ENCODE peak calls at places on chromosomes 6 and 20, in nine cellular contexts. D, K, S, R, Z, C, L, T and X are unnamed samples.
A peak's percentile ranks its signal among the peaks of the same experiment; 100 is the strongest.

GRCh38 chr6:139583420-139583819 is 209.0 kb upstream of the CITED2 start:
- DNase-seq in L (no peak), S (no peak), K (no peak), C (no peak), T (no peak), D (no peak), R (no peak), Z (no peak), X (no peak)

GRCh38 chr6:146027586-146028249 is 1.1 kb upstream of the GRM1 start:
- DNase-seq in S (peak; percentile 27), L (no peak), R (no peak), Z (no peak), D (no peak), C (no peak), K (no peak), T (peak; percentile 2), X (peak; percentile 63)

GRCh38 chr20:24582373-24583168 is 113.1 kb downstream of the SYNDIG1 start:
- DNase-seq in S (no peak), K (no peak), D (no peak), Z (no peak), L (no peak), R (no peak), T (no peak), C (no peak), X (no peak)

GRCh38 chr6:74343804-74344203 is 647.8 kb downstream of the CD109 start:
- DNase-seq in S (no peak), R (peak; percentile 10), C (no peak), D (no peak), L (no peak), T (peak; percentile 31), K (peak; percentile 27), Z (no peak), X (no peak)

GRCh38 chr6:163460307-163460782 is 45.8 kb downstream of the QKI start:
- DNase-seq in T (peak; percentile 64), K (peak; percentile 43), S (no peak), Z (no peak), D (no peak), R (peak; percentile 55), C (no peak), L (no peak), X (no peak)

GRCh38 chr20:63187338-63188158 is 28.4 kb downstream of the YTHDF1 start:
- DNase-seq in T (no peak), R (no peak), S (no peak), D (no peak), K (no peak), C (no peak), Z (no peak), L (no peak), X (no peak)

GRCh38 chr6:133504761-133505160 is 263.6 kb downstream of the EYA4 start:
- DNase-seq in L (no peak), T (no peak), D (no peak), C (no peak), K (peak; percentile 27), R (no peak), Z (no peak), S (no peak), X (no peak)

GRCh38 chr6:121652223-121652622 is 216.8 kb downstream of the GJA1 start:
- DNase-seq in Z (no peak), K (no peak), R (no peak), L (no peak), D (no peak), S (no peak), C (no peak), T (no peak), X (no peak)

GRCh38 chr20:6828794-6829423 is 61.4 kb downstream of the BMP2 start:
- DNase-seq in R (peak; percentile 66), L (peak; percentile 2), Z (no peak), K (peak; percentile 72), C (peak; percentile 56), D (peak; percentile 1), S (peak; percentile 62), T (peak; percentile 53), X (peak; percentile 58)

GRCh38 chr6:168774381-168774780 is 333.4 kb downstream of the SMOC2 start:
- DNase-seq in L (no peak), R (no peak), D (no peak), Z (no peak), K (peak; percentile 22), S (no peak), T (peak; percentile 35), C (no peak), X (no peak)

GRCh38 chr20:39660251-39660650 is 698.1 kb downstream of the DHX35 start:
- DNase-seq in R (no peak), T (peak; percentile 59), Z (no peak), S (no peak), D (no peak), L (no peak), K (peak; percentile 10), C (no peak), X (no peak)

GRCh38 chr6:141077355-141078333 is 1055.1 kb upstream of the GJE1 start:
- DNase-seq in S (no peak), T (peak; percentile 26), D (no peak), C (peak; percentile 57), Z (no peak), R (peak; percentile 27), L (no peak), K (peak; percentile 18), X (peak; percentile 68)

GRCh38 chr6:115137910-115138309 is 795.1 kb upstream of the HS3ST5 start:
- DNase-seq in L (no peak), Z (no peak), K (no peak), T (no peak), R (no peak), D (no peak), C (no peak), S (no peak), X (no peak)

GRCh38 chr6:10809098-10809497 is 29.2 kb downstream of the MAK start:
- DNase-seq in C (no peak), S (no peak), T (no peak), L (no peak), D (no peak), R (no peak), K (no peak), Z (no peak), X (no peak)

GRCh38 chr20:3251806-3252205 is 12.8 kb upstream of the SLC4A11 start:
- DNase-seq in C (no peak), S (no peak), T (peak; percentile 36), Z (no peak), R (no peak), L (peak; percentile 47), D (no peak), K (peak; percentile 44), X (no peak)

GRCh38 chr20:57435498-57436222 is 44.5 kb downstream of the RBM38 start:
- DNase-seq in Z (no peak), S (peak; percentile 58), T (no peak), R (no peak), K (peak; percentile 52), C (no peak), D (peak; percentile 30), L (peak; percentile 60), X (peak; percentile 38)

GRCh38 chr20:62958388-62959100 is 6.0 kb downstream of the SLC17A9 start:
- DNase-seq in C (no peak), T (no peak), Z (no peak), L (no peak), K (no peak), S (no peak), R (no peak), D (no peak), X (no peak)

GRCh38 chr6:73395875-73396274 is 1.2 kb downstream of the DDX43 start:
- DNase-seq in S (no peak), T (no peak), K (no peak), L (no peak), C (no peak), R (no peak), Z (no peak), D (no peak), X (no peak)

GRCh38 chr6:119728935-119729334 is 379.4 kb upstream of the MAN1A1 start:
- DNase-seq in S (no peak), R (no peak), K (no peak), L (no peak), Z (no peak), T (no peak), D (no peak), C (no peak), X (no peak)

GRCh38 chr6:136137008-136137689 is 113.0 kb downstream of the MTFR2 start:
- DNase-seq in T (no peak), R (no peak), K (peak; percentile 72), C (no peak), D (no peak), L (no peak), Z (no peak), S (no peak), X (no peak)

GRCh38 chr6:30508890-30509736 is 19.8 kb downstream of the HLA-E start:
- DNase-seq in S (no peak), R (no peak), K (peak; percentile 59), D (no peak), L (no peak), C (no peak), T (no peak), Z (no peak), X (no peak)

GRCh38 chr6:159760602-159761057 is 1.2 kb upstream of the ACAT2 start:
- DNase-seq in Z (no peak), K (peak; percentile 78), T (peak; percentile 33), L (no peak), R (peak; percentile 84), C (no peak), S (no peak), D (no peak), X (no peak)

GRCh38 chr6:63410435-63411426 is 90.9 kb upstream of the LGSN start:
- DNase-seq in S (no peak), Z (no peak), D (no peak), C (no peak), K (no peak), R (no peak), T (no peak), L (no peak), X (no peak)

GRCh38 chr6:45946352-45946751 is 69.3 kb downstream of the CLIC5 start:
- DNase-seq in Z (no peak), C (peak; percentile 43), R (peak; percentile 10), D (no peak), T (peak; percentile 92), K (peak; percentile 85), L (no peak), S (peak; percentile 15), X (peak; percentile 47)